ENCODE peak calls at places on chromosomes 16 and 17, in ten cellular contexts. F is fibroblast of mammary gland; L is activated naive CD4-positive, alpha-beta T cell treated with Interleukin-2 at 50 U/mL for 16 hours; Y is AML-193; S is frontal cortex; J is SW480; N is hypothalamus; M is coronary artery; R is lung microvascular endothelial cell; I is IMR-90. K is an unnamed sample.

GRCh38 chr16:825298-826061 is 24.9 kb upstream of the GNG13 start:
- DNase-seq in N (no peak), Y (no peak), R (no peak), L (no peak), F (no peak), I (no peak), J (no peak), M (no peak), S (peak), K (no peak)

GRCh38 chr17:68854509-68854908 is 100.7 kb downstream of the ABCA8 start:
- DNase-seq in N (no peak), M (no peak), J (no peak), F (no peak), L (no peak), S (no peak), R (no peak), I (no peak), Y (no peak), K (no peak)

GRCh38 chr16:72677662-72678447 is 370.1 kb downstream of the ZFHX3 start:
- DNase-seq in N (no peak), Y (no peak), J (peak), I (peak), M (no peak), L (no peak), R (no peak), S (no peak), F (peak), K (peak)

GRCh38 chr16:52976539-52977167 is 76.0 kb downstream of the CHD9NB start:
- DNase-seq in F (peak), M (no peak), I (peak), S (no peak), N (no peak), J (peak), R (peak), Y (peak), L (no peak), K (peak)

GRCh38 chr16:85950519-85950918 is 51.6 kb downstream of the IRF8 start:
- DNase-seq in L (no peak), M (no peak), R (no peak), J (no peak), N (no peak), F (no peak), Y (no peak), I (no peak), S (no peak), K (no peak)

GRCh38 chr17:81034168-81034777 is 678 bp upstream of the BAIAP2 start:
- DNase-seq in J (no peak), N (no peak), S (no peak), F (no peak), I (no peak), R (no peak), L (no peak), M (no peak), Y (no peak), K (no peak)

GRCh38 chr17:20797292-20797691 is 217.8 kb downstream of the CDRT15L2 start:
- DNase-seq in J (no peak), R (no peak), S (no peak), N (no peak), L (no peak), F (no peak), I (no peak), M (no peak), Y (no peak), K (no peak)

GRCh38 chr17:28956112-28956511 is 4.8 kb upstream of the PHF12 start:
- DNase-seq in F (no peak), J (no peak), L (no peak), I (no peak), M (no peak), R (no peak), Y (no peak), N (no peak), S (no peak), K (no peak)

GRCh38 chr17:30235386-30236296 is at the start of gene SLC6A4:
- DNase-seq in I (no peak), M (peak), F (no peak), J (no peak), N (no peak), S (peak), Y (no peak), R (no peak), L (no peak), K (peak)

GRCh38 chr17:59451706-59452105 is 113.7 kb upstream of the DHX40 start:
- DNase-seq in S (no peak), F (peak), R (peak), Y (no peak), I (peak), M (no peak), L (no peak), N (no peak), J (peak), K (peak)

GRCh38 chr17:69326302-69327059 is 452 bp downstream of the ABCA5 start:
- DNase-seq in M (peak), R (peak), I (peak), F (peak), N (no peak), Y (no peak), J (peak), S (peak), L (no peak), K (peak)

GRCh38 chr17:50352693-50353599 is 7.0 kb downstream of the XYLT2 start:
- DNase-seq in M (no peak), N (no peak), I (no peak), S (no peak), F (no peak), L (no peak), J (no peak), R (no peak), Y (no peak), K (no peak)

GRCh38 chr17:51419476-51419875 is 159.1 kb downstream of the UTP18 start:
- DNase-seq in N (no peak), L (no peak), J (no peak), Y (no peak), M (no peak), S (no peak), I (no peak), R (no peak), F (no peak), K (no peak)

GRCh38 chr16:56202036-56202435 is 10.7 kb downstream of the GNAO1 start:
- DNase-seq in S (no peak), M (no peak), J (no peak), L (peak), N (no peak), I (no peak), F (no peak), Y (peak), R (no peak), K (peak)

GRCh38 chr17:31580331-31581021 is 189.0 kb downstream of the RAB11FIP4 start:
- DNase-seq in R (peak), J (peak), I (peak), L (no peak), N (no peak), S (peak), F (peak), Y (peak), M (no peak), K (peak)

GRCh38 chr16:24800586-24800985 is 45.2 kb upstream of the SLC5A11 start:
- DNase-seq in J (peak), F (peak), L (no peak), S (no peak), M (no peak), N (no peak), I (peak), Y (no peak), R (peak), K (peak)

GRCh38 chr16:26391833-26392232 is 674.9 kb upstream of the C16orf82 start:
- DNase-seq in M (no peak), F (no peak), S (no peak), L (no peak), N (no peak), I (no peak), Y (no peak), J (no peak), R (no peak), K (no peak)

GRCh38 chr17:4497101-4497824 is 1.4 kb upstream of the SPNS2 start:
- DNase-seq in Y (no peak), M (no peak), I (peak), J (peak), R (no peak), F (peak), S (peak), L (no peak), N (no peak), K (peak)

GRCh38 chr17:1592751-1593629 is 30.4 kb upstream of the PITPNA start:
- DNase-seq in J (no peak), R (no peak), M (no peak), Y (no peak), F (no peak), L (no peak), I (no peak), S (no peak), N (no peak), K (no peak)

GRCh38 chr16:4496305-4496704 is 20.1 kb downstream of the HMOX2 start:
- DNase-seq in J (no peak), N (no peak), S (no peak), M (no peak), F (peak), L (no peak), Y (no peak), I (peak), R (peak), K (peak)

GRCh38 chr17:16171613-16172012 is 43.7 kb downstream of the NCOR1 start:
- DNase-seq in S (no peak), I (peak), N (no peak), F (peak), Y (no peak), R (no peak), L (no peak), M (no peak), J (no peak), K (no peak)

GRCh38 chr17:7634384-7634783 is 4.4 kb downstream of the SHBG start:
- DNase-seq in N (peak), R (peak), M (no peak), F (peak), I (peak), S (peak), L (no peak), Y (no peak), J (peak), K (peak)

GRCh38 chr17:18093616-18094408 is 6.1 kb downstream of the DRG2 start:
- DNase-seq in Y (no peak), N (no peak), S (no peak), L (no peak), I (peak), J (peak), M (no peak), R (peak), F (peak), K (peak)

GRCh38 chr17:40445769-40446468 is 2.7 kb downstream of the IGFBP4 start:
- DNase-seq in F (peak), Y (peak), M (no peak), J (no peak), L (no peak), I (peak), R (peak), S (no peak), N (no peak), K (peak)

GRCh38 chr17:8954339-8954738 is 11.2 kb downstream of the PIK3R5 start:
- DNase-seq in N (no peak), L (peak), R (no peak), S (no peak), F (no peak), Y (peak), I (no peak), J (no peak), M (no peak), K (no peak)

GRCh38 chr17:79911430-79912399 is 72.5 kb upstream of the CBX4 start:
- DNase-seq in S (no peak), R (no peak), N (no peak), M (no peak), L (no peak), Y (no peak), F (no peak), I (no peak), J (no peak), K (no peak)

GRCh38 chr17:29133146-29133713 is 47.0 kb downstream of the MYO18A start:
- DNase-seq in L (no peak), I (peak), J (no peak), R (peak), F (peak), N (no peak), S (peak), M (peak), Y (peak), K (peak)

GRCh38 chr16:88566158-88566557 is 4.0 kb upstream of the ZC3H18 start:
- DNase-seq in Y (no peak), M (no peak), R (peak), J (no peak), L (peak), I (peak), S (no peak), F (peak), N (no peak), K (peak)

K was measured in EL.